ENCODE peak calls at places on chromosomes 1 and 21, in four cellular contexts. R, Y, J and O are unnamed samples.

GRCh38 chr1:51489472-51489871 is 29.6 kb downstream of the EPS15 start:
- DNase-seq in R (no peak), Y (no peak), J (no peak), O (no peak)

GRCh38 chr1:228852015-228852414 is 116.7 kb downstream of the RHOU start:
- DNase-seq in R (no peak), Y (no peak), J (no peak), O (no peak)

GRCh38 chr1:22207605-22208264 is 64.8 kb upstream of the WNT4 start:
- DNase-seq in R (no peak), Y (no peak), J (no peak), O (peak)

GRCh38 chr1:158199840-158200239 is 19.1 kb downstream of the CD1D start:
- DNase-seq in R (no peak), Y (no peak), J (no peak), O (no peak)

GRCh38 chr1:182444497-182444896 is 5.4 kb upstream of the RGSL1 start:
- DNase-seq in R (no peak), Y (no peak), J (no peak), O (no peak)

GRCh38 chr1:153359241-153359640 is 1.6 kb downstream of the S100A9 start:
- DNase-seq in R (no peak), Y (no peak), J (peak), O (no peak)

GRCh38 chr1:205440476-205441317 is 15.1 kb downstream of the BLACAT1 start:
- DNase-seq in R (no peak), Y (peak), J (no peak), O (no peak)

GRCh38 chr1:27879374-27880082 is 7.2 kb downstream of the THEMIS2 start:
- DNase-seq in R (no peak), Y (no peak), J (no peak), O (no peak)

GRCh38 chr1:11874624-11875023 is 15.9 kb upstream of the NPPB start:
- DNase-seq in R (no peak), Y (no peak), J (no peak), O (no peak)

GRCh38 chr21:32270748-32271147 is 8.1 kb downstream of the MIS18A start:
- DNase-seq in R (no peak), Y (no peak), J (no peak), O (no peak)

GRCh38 chr1:58762806-58763205 is 21.0 kb downstream of the JUN start:
- DNase-seq in R (no peak), Y (no peak), J (no peak), O (peak)

GRCh38 chr1:88878731-88879130 is 12.6 kb downstream of the GTF2B start:
- DNase-seq in R (no peak), Y (no peak), J (no peak), O (no peak)

GRCh38 chr1:41847733-41848132 is 71.0 kb downstream of the HIVEP3 start:
- DNase-seq in R (no peak), Y (no peak), J (no peak), O (no peak)